ENCODE peak calls at places on chromosomes 16 and 17, in four cellular contexts. I is fibroblast of the aortic adventitia, K is ascending aorta, Y is brain microvascular endothelial cell. M is an unnamed sample.

GRCh38 chr17:74222399-74222798 is 9.0 kb downstream of the TTYH2 start:
- DNase-seq in I (no peak), K (no peak), Y (no peak), M (no peak)

GRCh38 chr17:51441431-51441830 is 181.1 kb downstream of the UTP18 start:
- DNase-seq in Y (no peak), K (no peak), I (no peak), M (no peak)

GRCh38 chr16:23584186-23585076 is 11.7 kb downstream of the NDUFAB1 start:
- DNase-seq in I (no peak), Y (no peak), K (no peak), M (peak)

GRCh38 chr16:78175287-78175686 is 75.8 kb downstream of the WWOX start:
- DNase-seq in K (no peak), I (peak), Y (no peak), M (no peak)

GRCh38 chr17:1043601-1044251 is 46.8 kb downstream of the TIMM22 start:
- DNase-seq in Y (peak), I (no peak), K (no peak), M (no peak)

GRCh38 chr16:66776457-66776856 is 24.9 kb downstream of the TERB1 start:
- DNase-seq in K (no peak), I (no peak), Y (no peak), M (no peak)

GRCh38 chr17:11308550-11308949 is 67.5 kb downstream of the SHISA6 start:
- DNase-seq in Y (no peak), K (no peak), I (no peak), M (no peak)

GRCh38 chr17:12974319-12974661 is 43.5 kb downstream of the ELAC2 start:
- DNase-seq in Y (no peak), K (no peak), I (peak), M (peak)

GRCh38 chr16:4385066-4385788 is 13.6 kb downstream of the VASN start:
- DNase-seq in Y (no peak), K (no peak), I (no peak), M (no peak)

GRCh38 chr17:17469358-17469757 is 7.4 kb upstream of the MED9 start:
- DNase-seq in K (no peak), I (no peak), Y (no peak), M (no peak)

GRCh38 chr17:51015145-51015558 is 105.5 kb downstream of the SPAG9 start:
- DNase-seq in Y (no peak), I (peak), K (no peak), M (peak)

GRCh38 chr16:79698341-79698753 is 97.8 kb upstream of the MAF start:
- DNase-seq in K (no peak), I (peak), Y (peak), M (peak)

GRCh38 chr16:11345040-11345862 is at the start of gene RMI2:
- DNase-seq in K (peak), Y (peak), I (peak), M (peak)

GRCh38 chr16:14284930-14285541 is 213.9 kb downstream of the MRTFB start:
- DNase-seq in Y (peak), I (no peak), K (no peak), M (peak)

DNA sequence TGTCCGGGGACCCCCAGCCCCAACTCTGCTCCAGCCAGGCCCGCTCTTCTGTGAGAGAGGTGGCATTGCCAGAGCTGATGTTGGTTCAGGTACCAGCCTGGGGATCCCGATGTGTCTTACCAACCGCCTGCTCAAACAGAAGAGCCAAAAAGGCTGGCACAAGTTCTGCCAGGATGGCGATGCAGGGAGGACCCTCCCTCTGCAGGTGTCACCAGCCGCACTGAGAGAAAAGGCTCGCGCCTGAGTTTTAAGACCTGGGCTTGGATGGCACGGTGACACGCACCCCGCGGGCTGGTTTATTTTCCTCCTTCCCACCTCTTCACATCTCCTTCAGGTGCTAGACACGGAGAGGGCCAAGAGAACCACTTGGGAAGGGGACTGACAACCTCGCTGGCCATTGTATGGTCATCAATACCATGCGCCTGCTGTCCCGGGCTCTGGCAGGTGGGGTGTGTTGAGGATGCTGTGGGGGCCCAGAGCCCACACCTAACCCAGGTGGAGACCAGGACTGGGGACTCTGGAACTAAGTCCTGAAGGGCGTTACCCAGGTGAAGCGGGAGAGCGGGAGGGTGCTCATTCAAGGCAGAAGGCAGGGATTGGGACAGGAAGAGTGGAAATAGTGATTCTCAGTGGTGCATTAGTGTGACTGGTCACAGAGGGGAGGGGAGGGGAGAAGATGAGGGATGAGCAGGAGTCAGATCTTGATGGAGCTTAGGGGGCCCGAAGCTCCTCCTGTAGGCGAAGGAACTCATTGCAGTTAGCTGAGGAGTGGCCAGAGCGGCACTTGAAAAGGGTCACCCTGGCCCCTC is 16.3 kb downstream of the FOXJ1 start:
- DNase-seq in K (no peak), Y (no peak), I (no peak), M (no peak)
- TF ChIP-seq CTCF in K (no peak), Y (peak), I (peak), M (no peak)

GRCh38 chr17:82753201-82753464 is 1.3 kb downstream of the TBCD start:
- DNase-seq in K (no peak), I (no peak), Y (no peak), M (no peak)
- H3K4me3 ChIP-seq in K (peak), I (peak), Y (peak), M (peak)

GRCh38 chr16:51939371-51940005 is 607.5 kb downstream of the TOX3 start:
- DNase-seq in I (no peak), Y (no peak), K (no peak), M (no peak)

GRCh38 chr16:51938861-51939260 is 608.1 kb downstream of the TOX3 start:
- DNase-seq in Y (no peak), K (no peak), I (no peak), M (no peak)

GRCh38 chr16:51937771-51938170 is 609.2 kb downstream of the TOX3 start:
- DNase-seq in K (no peak), Y (peak), I (no peak), M (no peak)

GRCh38 chr16:51940183-51940582 is 606.8 kb downstream of the TOX3 start:
- DNase-seq in Y (no peak), I (no peak), K (no peak), M (no peak)

DNA sequence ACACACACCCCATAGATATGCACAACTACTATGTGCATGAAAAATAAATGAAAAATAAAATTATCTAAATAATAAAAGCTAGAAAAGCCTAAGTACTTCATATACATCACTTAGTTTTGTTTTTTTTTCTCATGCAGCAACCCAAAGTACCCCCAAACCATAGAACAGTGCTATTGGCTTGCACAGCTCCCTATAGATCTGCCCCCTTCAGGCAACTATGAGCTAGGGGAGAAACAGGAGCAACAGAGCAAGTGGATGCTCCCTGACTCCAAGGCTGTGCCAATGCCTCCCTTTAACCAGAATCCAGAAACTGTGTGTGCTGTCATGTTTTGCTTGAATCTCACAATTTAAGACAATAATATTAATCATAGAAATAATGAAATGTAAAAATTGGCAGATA is 605.5 kb downstream of the TOX3 start:
- DNase-seq in Y (no peak), K (no peak), I (no peak), M (no peak)
- TF ChIP-seq CTCF in Y (no peak), K (no peak), I (no peak), M (no peak)

DNA sequence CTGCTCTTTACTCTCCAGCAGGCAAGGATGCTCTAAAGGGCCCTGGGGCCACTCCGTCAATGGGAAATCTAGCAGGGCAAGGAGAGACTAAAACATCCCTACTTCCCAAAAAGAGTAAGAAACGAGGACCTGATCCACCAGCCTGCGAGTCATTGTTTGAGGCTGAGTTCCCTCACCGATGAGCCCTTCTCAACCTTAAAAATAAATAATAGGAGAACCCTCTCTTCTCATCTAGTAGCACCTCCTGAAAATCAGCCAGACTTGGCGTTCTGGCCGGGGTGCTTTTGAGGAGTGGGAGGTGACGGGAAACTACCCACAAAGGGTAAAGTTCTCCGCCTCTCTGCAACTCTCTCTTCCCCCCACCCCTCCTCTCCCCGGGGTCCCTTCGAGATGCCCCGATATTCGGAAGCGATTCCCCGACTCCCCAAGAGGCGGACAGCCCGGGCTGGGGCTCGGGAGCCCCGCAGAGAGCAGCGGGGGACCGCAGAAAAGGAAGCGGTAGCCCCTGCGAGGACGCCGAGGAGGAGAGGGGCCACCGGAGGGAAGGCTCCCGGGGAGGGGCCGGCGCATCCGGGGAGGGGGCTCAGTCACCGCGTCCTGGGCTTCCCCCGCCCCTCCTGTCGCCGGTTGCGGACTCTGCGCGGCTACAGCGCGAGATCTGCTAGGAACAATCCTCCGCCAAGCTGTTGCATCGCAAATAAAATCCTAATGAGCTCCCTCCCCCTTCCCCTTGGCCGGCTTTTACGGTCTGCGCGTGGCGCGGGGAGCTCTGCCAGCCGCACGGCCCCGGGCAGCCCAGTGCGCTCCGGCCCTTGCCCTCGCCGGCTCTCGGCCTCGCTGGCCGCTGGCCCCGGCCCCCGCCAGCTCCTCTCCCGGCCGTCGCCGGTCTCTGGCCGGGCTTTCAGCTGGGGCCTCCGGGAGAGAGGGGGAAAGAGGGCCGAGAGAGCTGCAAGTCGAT is 1.3 kb downstream of the HOXB9 start:
- DNase-seq in Y (no peak), K (no peak), I (no peak), M (no peak)
- H3K4me3 ChIP-seq in Y (no peak), K (peak), I (peak), M (no peak)

DNA sequence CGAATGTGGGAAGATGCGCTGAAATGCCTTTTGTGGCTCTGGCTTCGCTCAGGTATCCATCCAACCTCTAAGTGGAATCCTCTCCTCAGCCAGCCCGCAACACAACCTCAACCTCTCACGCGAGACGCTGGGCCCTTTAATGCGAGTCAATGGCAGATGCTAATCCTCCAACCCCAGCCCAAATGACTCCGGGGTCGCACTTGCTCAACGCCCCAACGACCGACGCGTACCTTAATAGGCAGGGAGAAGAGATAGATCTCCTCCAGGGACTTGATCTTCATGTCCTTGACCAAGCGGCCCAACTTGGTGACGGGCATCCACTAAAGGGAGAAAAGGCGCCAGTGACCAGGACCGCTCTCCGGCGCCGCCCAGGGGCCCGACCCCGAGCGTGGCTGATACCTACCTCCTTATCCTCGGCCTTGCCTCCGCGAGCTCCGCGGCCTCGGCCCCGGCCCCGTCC is 550 bp downstream of the RPS2 start:
- DNase-seq in K (no peak), I (peak), Y (no peak), M (peak)
- TF ChIP-seq CTCF in K (no peak), I (no peak), Y (peak), M (no peak)

GRCh38 chr16:67884684-67885083 is at the start of gene NRN1L:
- DNase-seq in K (peak), I (peak), Y (peak), M (peak)
- H3K4me3 ChIP-seq in K (no peak), I (no peak), Y (no peak), M (no peak)

DNA sequence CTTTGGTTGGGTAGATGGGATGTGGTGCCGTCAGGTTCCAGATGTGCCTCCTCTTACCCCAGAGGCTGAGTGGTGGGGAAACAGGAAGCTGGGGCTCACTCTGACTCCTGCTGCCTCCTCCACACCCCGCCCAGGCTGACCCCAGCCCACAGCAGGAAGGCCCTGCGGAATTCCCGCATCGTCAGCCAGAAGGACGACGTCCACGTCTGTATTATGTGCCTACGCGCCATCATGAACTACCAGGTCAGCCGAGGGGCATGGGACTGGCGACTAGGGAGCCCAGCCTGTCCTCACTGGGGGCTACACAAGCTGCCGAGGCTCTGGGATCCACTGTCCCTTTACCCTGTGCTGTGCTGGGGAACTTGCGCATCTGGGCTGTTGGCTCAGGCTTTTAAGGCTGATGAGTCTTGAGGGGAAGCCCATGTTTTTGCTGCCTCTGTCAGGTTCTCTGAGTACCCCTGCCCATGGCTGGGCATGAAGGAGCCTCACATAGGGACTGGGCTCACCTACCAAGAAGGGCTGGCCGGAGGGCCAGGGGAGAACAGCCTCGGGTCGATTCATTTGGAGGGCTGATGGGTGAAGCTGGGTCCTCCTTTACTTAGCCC is 14.4 kb downstream of the FMNL1 start:
- DNase-seq in Y (no peak), K (no peak), I (no peak), M (no peak)
- TF ChIP-seq CTCF in Y (no peak), K (no peak), I (no peak), M (no peak)

M was measured in foreskin fibroblast.